ENCODE peak calls at places on chromosome 1, in eight cellular contexts. R, T, M, S, N, Q, F and D are unnamed samples.

GRCh38 chr1:179775009-179775408 is 31.9 kb downstream of the FAM163A start:
- DNase-seq in R (no peak), T (no peak), M (no peak), S (no peak), N (peak), Q (no peak), F (no peak), D (no peak)

GRCh38 chr1:161932668-161933067 is 91.0 kb downstream of the OLFML2B start:
- DNase-seq in R (no peak), T (no peak), M (no peak), S (no peak), N (peak), Q (no peak), F (no peak), D (no peak)

GRCh38 chr1:201766117-201766863 is 62.7 kb upstream of the IPO9 start:
- DNase-seq in R (peak), T (no peak), M (no peak), S (no peak), N (peak), Q (no peak), F (peak), D (peak)

GRCh38 chr1:210234254-210234747 is 1.7 kb downstream of the SERTAD4 start:
- DNase-seq in R (no peak), T (no peak), M (no peak), S (no peak), N (no peak), Q (no peak), F (no peak), D (no peak)

GRCh38 chr1:30171956-30172694 is 551.3 kb downstream of the MATN1 start:
- DNase-seq in R (no peak), T (no peak), M (no peak), S (no peak), N (no peak), Q (no peak), F (no peak), D (no peak)

GRCh38 chr1:41874350-41874749 is 44.4 kb downstream of the HIVEP3 start:
- DNase-seq in R (no peak), T (no peak), M (no peak), S (no peak), N (no peak), Q (no peak), F (no peak), D (no peak)

GRCh38 chr1:16250547-16251251 is 13.7 kb upstream of the CPLANE2 start:
- DNase-seq in R (peak), T (no peak), M (no peak), S (no peak), N (peak), Q (no peak), F (no peak), D (no peak)

GRCh38 chr1:163877016-163877415 is 555.3 kb downstream of the NUF2 start:
- DNase-seq in R (peak), T (no peak), M (no peak), S (no peak), N (no peak), Q (no peak), F (no peak), D (no peak)

GRCh38 chr1:38283736-38284470 is 237.3 kb upstream of the POU3F1 start:
- DNase-seq in R (no peak), T (no peak), M (peak), S (peak), N (no peak), Q (no peak), F (no peak), D (no peak)

GRCh38 chr1:109927908-109928307 is 17.3 kb downstream of the CSF1 start:
- DNase-seq in R (peak), T (no peak), M (no peak), S (no peak), N (peak), Q (peak), F (no peak), D (no peak)

GRCh38 chr1:6330410-6330827 is 63.1 kb downstream of the ACOT7 start:
- DNase-seq in R (peak), T (no peak), M (no peak), S (no peak), N (peak), Q (no peak), F (no peak), D (no peak)

GRCh38 chr1:202708456-202709275 is 1.6 kb downstream of the SYT2 start:
- DNase-seq in R (no peak), T (no peak), M (no peak), S (no peak), N (no peak), Q (no peak), F (no peak), D (no peak)

GRCh38 chr1:172154571-172154970 is 265.9 kb upstream of the C1orf105 start:
- DNase-seq in R (peak), T (no peak), M (no peak), S (no peak), N (peak), Q (no peak), F (no peak), D (peak)

GRCh38 chr1:117754061-117754969 is 148.5 kb downstream of the TENT5C start:
- DNase-seq in R (peak), T (peak), M (no peak), S (peak), N (peak), Q (peak), F (peak), D (peak)

GRCh38 chr1:8739377-8739776 is 78.1 kb downstream of the RERE start:
- DNase-seq in R (no peak), T (no peak), M (no peak), S (no peak), N (peak), Q (no peak), F (no peak), D (no peak)

GRCh38 chr1:226603030-226603960 is 54.7 kb downstream of the STUM start:
- DNase-seq in R (peak), T (no peak), M (no peak), S (no peak), N (peak), Q (no peak), F (no peak), D (peak)

GRCh38 chr1:93556291-93556690 is 108.4 kb downstream of the FNBP1L start:
- DNase-seq in R (no peak), T (no peak), M (no peak), S (no peak), N (peak), Q (no peak), F (no peak), D (no peak)

GRCh38 chr1:227899141-227899819 is 48.5 kb downstream of the WNT9A start:
- DNase-seq in R (no peak), T (no peak), M (no peak), S (peak), N (no peak), Q (no peak), F (no peak), D (no peak)

GRCh38 chr1:168598125-168598524 is 21.7 kb downstream of the XCL1 start:
- DNase-seq in R (no peak), T (no peak), M (no peak), S (no peak), N (no peak), Q (no peak), F (no peak), D (no peak)